ENCODE peak calls at places on chromosome 11, in five cellular contexts. J is naive thymus-derived CD4-positive, alpha-beta T cell; A is uterus; H is GM23248; C is endothelial cell of umbilical vein. W is an unnamed sample. For H3K4me1, the result is how much of the 10 kb centered on the place peaks cover.

GRCh38 chr11:107215006-107215405 is 196.7 kb upstream of the GUCY1A2 start:
- DNase-seq in C (no peak), H (no peak), J (no peak), A (no peak), W (no peak)

GRCh38 chr11:75565221-75565814 is 3.3 kb downstream of the SERPINH1 start:
- DNase-seq in C (peak), H (peak), A (peak), J (no peak), W (no peak)

GRCh38 chr11:70926543-70926942 is 325.8 kb downstream of the SHANK2 start:
- DNase-seq in A (no peak), C (no peak), H (no peak), J (no peak), W (no peak)

GRCh38 chr11:111419641-111420327 is 40.7 kb upstream of the POU2AF1 start:
- DNase-seq in H (no peak), J (no peak), A (no peak), C (no peak), W (no peak)

GRCh38 chr11:84261707-84262106 is 975.5 kb upstream of the CCDC90B start:
- DNase-seq in A (no peak), J (no peak), H (no peak), C (no peak), W (no peak)

GRCh38 chr11:110337570-110338193 is 41.3 kb upstream of the RDX start:
- DNase-seq in C (peak), H (no peak), A (no peak), J (no peak), W (no peak)

GRCh38 chr11:34443136-34443535 is 4.4 kb downstream of the CAT start:
- DNase-seq in J (no peak), A (no peak), H (no peak), C (no peak), W (no peak)

GRCh38 chr11:130070109-130070828 is 575 bp downstream of the APLP2 start:
- DNase-seq in J (peak), C (peak), H (peak), A (peak), W (peak)

GRCh38 chr11:8690374-8691342 is 8.1 kb downstream of the RPL27A start:
- DNase-seq in J (no peak), H (no peak), A (no peak), C (no peak), W (no peak)

GRCh38 chr11:2834893-2835767 is 50.4 kb downstream of the CDKN1C start:
- DNase-seq in H (no peak), J (no peak), A (peak), C (no peak), W (no peak)

GRCh38 chr11:74784234-74784633 is 35.6 kb downstream of the RNF169 start:
- DNase-seq in C (no peak), J (no peak), H (no peak), A (no peak), W (no peak)

GRCh38 chr11:1988667-1989317 is 8.8 kb downstream of the H19 start:
- DNase-seq in J (no peak), H (no peak), C (no peak), A (no peak), W (no peak)

GRCh38 chr11:45333023-45333422 is 46.9 kb upstream of the SYT13 start:
- DNase-seq in A (no peak), J (no peak), H (no peak), C (peak), W (no peak)

GRCh38 chr11:10627816-10628215 is 59.4 kb upstream of the LYVE1 start:
- DNase-seq in C (no peak), A (no peak), J (no peak), H (no peak), W (no peak)

GRCh38 chr11:94938399-94939055 is 34.8 kb downstream of the CWC15 start:
- DNase-seq in A (peak), C (peak), H (peak), J (no peak), W (no peak)

GRCh38 chr11:27395556-27396258 is 32.7 kb upstream of the CCDC34 start:
- DNase-seq in C (no peak), H (peak), A (no peak), J (no peak), W (no peak)

GRCh38 chr11:117843666-117844484 is 19.3 kb upstream of the FXYD2 start:
- DNase-seq in H (peak), J (peak), C (peak), A (peak), W (peak)

GRCh38 chr11:17277024-17277584 is 565 bp downstream of the NUCB2 start:
- DNase-seq in A (no peak), C (peak), H (peak), J (peak), W (peak)

GRCh38 chr11:116925050-116925449 is 87.6 kb upstream of the APOA1 start:
- DNase-seq in J (no peak), A (no peak), H (no peak), C (no peak), W (no peak)

GRCh38 chr11:112355726-112356125 is 95.1 kb upstream of the PLET1 start:
- DNase-seq in A (peak), C (no peak), J (no peak), H (peak), W (no peak)

GRCh38 chr11:73931039-73931645 is 19.7 kb upstream of the DNAJB13 start:
- DNase-seq in H (peak), A (no peak), C (peak), J (no peak), W (no peak)

GRCh38 chr11:12112150-12112520 is 1.7 kb downstream of the MICAL2 start:
- DNase-seq in C (no peak), H (no peak), J (no peak), A (no peak), W (no peak)

GRCh38 chr11:12114487-12115033 is 4.2 kb downstream of the MICAL2 start:
- DNase-seq in J (no peak), C (peak), A (no peak), H (no peak), W (no peak)

GRCh38 chr11:12112731-12113130 is 2.3 kb downstream of the MICAL2 start:
- DNase-seq in H (no peak), C (no peak), A (no peak), J (no peak), W (no peak)

GRCh38 chr11:12111482-12112149 is 1.2 kb downstream of the MICAL2 start:
- DNase-seq in C (no peak), J (no peak), H (peak), A (no peak), W (no peak)

GRCh38 chr11:12113294-12113693 is 2.9 kb downstream of the MICAL2 start:
- DNase-seq in C (no peak), J (no peak), H (no peak), A (no peak), W (no peak)
- H3K4me3 ChIP-seq in C (no peak), J (no peak), H (peak), A (no peak), W (no peak)

GRCh38 chr11:100889758-100890157 is 202.7 kb downstream of the ARHGAP42 start:
- DNase-seq in C (no peak), A (no peak), H (no peak), J (no peak), W (no peak)

GRCh38 chr11:100895449-100895848 is 208.4 kb downstream of the ARHGAP42 start:
- DNase-seq in A (no peak), C (no peak), H (no peak), J (no peak), W (no peak)

GRCh38 chr11:100888836-100889235 is 201.7 kb downstream of the ARHGAP42 start:
- DNase-seq in A (no peak), J (no peak), H (no peak), C (no peak), W (no peak)

GRCh38 chr11:100890779-100891178 is 203.7 kb downstream of the ARHGAP42 start:
- DNase-seq in H (peak), J (no peak), A (no peak), C (no peak), W (no peak)

GRCh38 chr11:100892886-100893285 is 205.8 kb downstream of the ARHGAP42 start:
- DNase-seq in H (no peak), C (no peak), A (no peak), J (no peak), W (no peak)
- H3K4me1 ChIP-seq in H (under half), C (under half), A (under half), J (under half), W (under half)

DNA sequence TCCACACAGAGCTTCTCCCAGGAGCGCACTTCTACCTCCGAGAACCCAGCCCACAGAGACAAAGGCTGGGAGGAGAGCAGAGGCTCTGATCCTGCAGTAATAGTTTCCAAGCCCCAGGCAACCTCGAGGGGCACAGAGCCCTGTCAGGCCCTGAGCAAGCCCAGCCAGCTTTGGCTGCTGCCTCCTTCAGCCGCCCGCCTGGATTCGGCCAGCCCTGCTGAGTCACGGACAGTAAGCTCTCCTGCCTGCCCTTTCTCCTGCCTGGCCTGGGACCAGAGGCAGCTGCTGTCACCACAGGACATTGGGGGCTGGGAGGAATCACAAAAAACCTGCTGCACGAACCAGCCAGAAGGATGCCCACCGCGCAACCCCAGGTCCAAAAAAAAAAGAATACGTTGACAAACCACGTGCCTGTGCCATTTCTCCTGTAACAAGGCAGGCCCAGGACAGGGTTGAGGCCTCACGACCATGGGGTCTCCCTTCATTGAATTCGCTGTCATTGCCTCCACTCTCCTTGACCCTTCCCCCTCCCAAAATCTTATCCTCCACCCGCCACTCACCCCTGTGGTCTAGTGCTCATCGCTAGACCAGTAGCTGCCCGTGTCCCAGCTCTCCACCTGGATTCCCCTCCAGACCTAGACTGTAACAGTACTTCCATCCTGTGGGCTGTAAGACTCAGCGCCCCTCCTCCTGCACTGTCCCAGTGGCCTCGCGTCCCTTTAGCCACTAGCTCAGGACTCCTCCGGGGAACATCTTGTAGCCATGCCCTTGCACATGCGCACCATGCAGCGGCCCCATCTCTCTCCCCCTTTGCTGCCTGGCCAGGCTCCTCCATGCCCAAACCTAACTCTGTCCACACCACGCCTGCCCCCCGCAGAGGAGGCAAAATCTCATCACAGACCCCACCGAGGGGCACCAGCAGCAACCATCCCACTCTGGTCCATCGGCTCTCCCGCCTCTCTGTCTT is 7.4 kb upstream of the SLC22A12 start:
- DNase-seq in H (peak), J (no peak), A (no peak), C (no peak), W (peak)
- H3K4me3 ChIP-seq in H (no peak), J (no peak), A (no peak), C (no peak), W (no peak)

DNA sequence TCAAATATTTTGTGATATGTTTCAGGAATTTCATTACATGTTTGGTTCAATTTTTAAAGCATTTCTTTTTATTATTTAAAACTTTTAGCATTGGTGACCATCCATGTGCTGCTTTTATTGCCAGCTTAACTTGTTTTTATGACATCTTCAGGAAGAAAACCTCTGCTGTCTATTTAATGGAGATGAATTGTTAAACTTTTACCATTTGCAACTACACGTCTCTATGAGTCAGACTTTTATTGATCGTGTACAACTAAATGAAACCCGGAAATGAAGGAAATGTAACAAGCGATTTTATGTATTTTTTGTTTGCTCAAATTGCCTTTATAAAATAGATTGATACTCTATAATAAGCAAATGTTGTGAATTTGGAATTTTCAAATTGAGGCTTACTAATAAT is 113.0 kb downstream of the PTPRJ start:
- DNase-seq in H (no peak), A (no peak), J (no peak), C (no peak), W (no peak)
- H3K4me1 ChIP-seq in H (under half), A (under half), J (under half), C (under half), W (under half)

GRCh38 chr11:534592-535518 is 521 bp downstream of the HRAS start:
- DNase-seq in J (peak), A (peak), C (peak), H (peak), W (no peak)

GRCh38 chr11:538431-539051 is 1.2 kb downstream of the LRRC56 start:
- DNase-seq in H (no peak), J (no peak), A (no peak), C (no peak), W (no peak)

GRCh38 chr11:535519-536454 is at the start of gene HRAS:
- DNase-seq in C (peak), H (peak), J (peak), A (peak), W (peak)

GRCh38 chr11:537622-538430 is 499 bp downstream of the LRRC56 start:
- DNase-seq in J (no peak), C (no peak), H (no peak), A (no peak), W (no peak)

GRCh38 chr11:536841-537621 is at the start of gene LRRC56:
- DNase-seq in J (peak), H (peak), C (peak), A (peak), W (peak)
- H3K4me3 ChIP-seq in J (peak), H (peak), C (no peak), A (peak), W (peak)

GRCh38 chr11:121321614-121322243 is 29.2 kb downstream of the SC5D start:
- DNase-seq in A (no peak), J (peak), C (no peak), H (peak), W (no peak)
- H3K4me1 ChIP-seq in A (under half), J (under half), C (under half), H (under half), W (under half)

W was measured in CD8-positive, alpha-beta memory T cell.